ENCODE peak calls at places on chromosome 20, in ten cellular contexts. V, A, P, Z, R, K, U, J, Q and F are unnamed samples.

GRCh38 chr20:32580608-32580969 is 4.5 kb downstream of the NOL4L start:
- ATAC-seq in P (no peak), Z (no peak), Q (no peak), A (no peak), J (no peak), K (no peak), U (no peak), V (no peak), R (no peak), F (no peak)

GRCh38 chr20:45034436-45034835 is 66.5 kb downstream of the KCNS1 start:
- ATAC-seq in J (no peak), Q (no peak), R (no peak), P (no peak), A (no peak), Z (no peak), U (no peak), K (no peak), V (peak; percentile 45), F (no peak)

GRCh38 chr20:4193053-4193452 is 177.7 kb upstream of the RNF24 start:
- ATAC-seq in U (no peak), P (no peak), Z (no peak), Q (no peak), R (no peak), J (no peak), A (no peak), V (no peak), K (no peak), F (no peak)

GRCh38 chr20:57851025-57851682 is 141.3 kb upstream of the PMEPA1 start:
- ATAC-seq in V (no peak), J (peak; percentile 41), P (no peak), U (no peak), Z (no peak), Q (no peak), R (no peak), A (no peak), K (no peak), F (no peak)

GRCh38 chr20:15767636-15768369 is 805.4 kb downstream of the KIF16B start:
- ATAC-seq in A (no peak), K (no peak), V (no peak), Z (no peak), R (no peak), U (peak; percentile 53), Q (peak; percentile 54), P (no peak), J (no peak), F (no peak)

GRCh38 chr20:14065774-14066173 is 70.5 kb downstream of the MACROD2 start:
- ATAC-seq in V (no peak), Q (no peak), P (no peak), A (no peak), R (no peak), U (no peak), K (no peak), J (no peak), Z (peak; percentile 36), F (no peak)

GRCh38 chr20:21102252-21102609 is 3.9 kb downstream of the LINC00237 start:
- ATAC-seq in Q (no peak), V (peak; percentile 9), U (peak; percentile 49), J (peak; percentile 4), A (no peak), R (peak; percentile 15), Z (peak; percentile 59), P (peak; percentile 15), K (peak; percentile 56), F (no peak)

GRCh38 chr20:57439432-57439831 is 48.2 kb downstream of the RBM38 start:
- ATAC-seq in K (peak; percentile 42), A (no peak), Q (no peak), Z (peak; percentile 82), V (no peak), U (no peak), P (no peak), R (no peak), J (no peak), F (peak; percentile 32)

GRCh38 chr20:45976132-45976531 is 4.1 kb upstream of the ZNF335 start:
- ATAC-seq in K (no peak), J (no peak), A (no peak), V (no peak), P (no peak), Q (no peak), U (no peak), R (no peak), Z (no peak), F (no peak)

GRCh38 chr20:19647992-19648391 is 110.1 kb upstream of the RIN2 start:
- ATAC-seq in Q (peak; percentile 47), K (no peak), R (no peak), P (peak; percentile 58), J (no peak), U (no peak), A (no peak), V (no peak), Z (no peak), F (no peak)

GRCh38 chr20:40536866-40537265 is 152.2 kb downstream of the MAFB start:
- ATAC-seq in U (no peak), K (no peak), V (no peak), Z (no peak), A (no peak), R (no peak), J (no peak), P (no peak), Q (no peak), F (no peak)

GRCh38 chr20:19758888-19759331 is 852 bp downstream of the RIN2 start:
- ATAC-seq in R (no peak), Q (peak; percentile 45), A (no peak), Z (peak; percentile 55), U (peak; percentile 39), P (peak; percentile 9), V (no peak), K (peak; percentile 63), J (peak; percentile 23), F (peak; percentile 17)

GRCh38 chr20:17542993-17543412 is 11.8 kb upstream of the BFSP1 start:
- ATAC-seq in R (no peak), Q (no peak), V (no peak), Z (peak; percentile 64), J (peak; percentile 69), P (no peak), U (peak; percentile 94), A (no peak), K (peak; percentile 85), F (peak; percentile 66)

GRCh38 chr20:62117658-62118057 is 4.6 kb upstream of the LSM14B start:
- ATAC-seq in Q (no peak), P (no peak), Z (no peak), K (no peak), U (no peak), R (peak; percentile 53), J (no peak), V (peak; percentile 51), A (peak; percentile 77), F (no peak)

GRCh38 chr20:48717095-48717958 is 110.5 kb downstream of the PREX1 start:
- ATAC-seq in U (no peak), V (no peak), A (no peak), R (no peak), P (no peak), Q (peak; percentile 24), J (no peak), Z (no peak), K (no peak), F (no peak)

GRCh38 chr20:12605751-12606150 is 403.0 kb upstream of the SPTLC3 start:
- ATAC-seq in Z (no peak), V (no peak), A (no peak), Q (no peak), R (no peak), P (no peak), U (no peak), K (no peak), J (no peak), F (no peak)

GRCh38 chr20:10924628-10925266 is 250.9 kb upstream of the JAG1 start:
- ATAC-seq in Z (peak; percentile 31), V (no peak), A (no peak), P (no peak), U (peak; percentile 45), R (no peak), K (peak; percentile 78), Q (no peak), J (peak; percentile 8), F (peak; percentile 72)

GRCh38 chr20:22460231-22460630 is 124.1 kb downstream of the FOXA2 start:
- ATAC-seq in Q (no peak), R (no peak), J (no peak), P (no peak), A (no peak), V (no peak), U (no peak), Z (no peak), K (no peak), F (no peak)

GRCh38 chr20:47667531-47668312 is 117.6 kb downstream of the SULF2 start:
- ATAC-seq in K (no peak), P (no peak), V (no peak), Z (no peak), Q (no peak), A (no peak), J (no peak), R (no peak), U (no peak), F (no peak)

GRCh38 chr20:39057143-39057542 is 95.0 kb downstream of the DHX35 start:
- ATAC-seq in Z (no peak), R (no peak), Q (no peak), K (no peak), P (no peak), V (no peak), U (no peak), A (no peak), J (no peak), F (no peak)

GRCh38 chr20:50278377-50278683 is 87.7 kb downstream of the CEBPB start:
- ATAC-seq in A (no peak), R (no peak), K (no peak), J (no peak), V (no peak), Z (no peak), U (peak; percentile 3), Q (no peak), P (no peak), F (no peak)

GRCh38 chr20:41534842-41535241 is 83.3 kb downstream of the CHD6 start:
- ATAC-seq in R (no peak), P (no peak), V (no peak), K (no peak), J (no peak), A (no peak), Z (no peak), U (no peak), Q (no peak), F (no peak)